ENCODE peak calls at places on chromosomes 12 and 14, in six cellular contexts. One of them, this sample, is unnamed.

GRCh38 chr12:120231316-120232011 is 30.6 kb upstream of the RPLP0 start:
- DNase-seq in choroid plexus epithelial cell: peak
- DNase-seq in psoas muscle: peak
- DNase-seq in heart left ventricle: peak
- DNase-seq in lower leg skin: no peak
- DNase-seq in neural progenitor cell: no peak
- DNase-seq in this sample: peak

GRCh38 chr14:34250959-34251358 is 211.1 kb downstream of the SPTSSA start:
- DNase-seq in choroid plexus epithelial cell: no peak
- DNase-seq in psoas muscle: no peak
- DNase-seq in heart left ventricle: peak
- DNase-seq in lower leg skin: no peak
- DNase-seq in neural progenitor cell: no peak
- DNase-seq in this sample: no peak

GRCh38 chr14:22533057-22533704 is 55.8 kb downstream of the DAD1 start:
- DNase-seq in choroid plexus epithelial cell: no peak
- DNase-seq in psoas muscle: no peak
- DNase-seq in heart left ventricle: no peak
- DNase-seq in lower leg skin: no peak
- DNase-seq in neural progenitor cell: no peak
- DNase-seq in this sample: no peak

GRCh38 chr14:25042362-25043299 is 7.3 kb downstream of the STXBP6 start:
- DNase-seq in choroid plexus epithelial cell: peak
- DNase-seq in psoas muscle: no peak
- DNase-seq in heart left ventricle: peak
- DNase-seq in lower leg skin: no peak
- DNase-seq in neural progenitor cell: peak
- DNase-seq in this sample: no peak

GRCh38 chr12:47527816-47528215 is 178.0 kb downstream of the RPAP3 start:
- DNase-seq in choroid plexus epithelial cell: peak
- DNase-seq in psoas muscle: no peak
- DNase-seq in heart left ventricle: no peak
- DNase-seq in lower leg skin: no peak
- DNase-seq in neural progenitor cell: no peak
- DNase-seq in this sample: peak

GRCh38 chr14:50020799-50021198 is 95.6 kb downstream of the VCPKMT start:
- DNase-seq in choroid plexus epithelial cell: peak
- DNase-seq in psoas muscle: no peak
- DNase-seq in heart left ventricle: no peak
- DNase-seq in lower leg skin: no peak
- DNase-seq in neural progenitor cell: no peak
- DNase-seq in this sample: no peak

GRCh38 chr12:76085159-76085868 is 829 bp upstream of the NAP1L1 start:
- DNase-seq in choroid plexus epithelial cell: peak
- DNase-seq in psoas muscle: no peak
- DNase-seq in heart left ventricle: no peak
- DNase-seq in lower leg skin: no peak
- DNase-seq in neural progenitor cell: no peak
- DNase-seq in this sample: peak

GRCh38 chr14:23483216-23483854 is 13.8 kb downstream of the NGDN start:
- DNase-seq in choroid plexus epithelial cell: peak
- DNase-seq in psoas muscle: no peak
- DNase-seq in heart left ventricle: no peak
- DNase-seq in lower leg skin: no peak
- DNase-seq in neural progenitor cell: peak
- DNase-seq in this sample: peak

GRCh38 chr12:18275974-18276373 is 14.7 kb downstream of the PIK3C2G start:
- DNase-seq in choroid plexus epithelial cell: peak
- DNase-seq in psoas muscle: no peak
- DNase-seq in heart left ventricle: no peak
- DNase-seq in lower leg skin: no peak
- DNase-seq in neural progenitor cell: no peak
- DNase-seq in this sample: peak

GRCh38 chr12:124709722-124710656 is 142.6 kb upstream of the NCOR2 start:
- DNase-seq in choroid plexus epithelial cell: peak
- DNase-seq in psoas muscle: no peak
- DNase-seq in heart left ventricle: peak
- DNase-seq in lower leg skin: no peak
- DNase-seq in neural progenitor cell: no peak
- DNase-seq in this sample: no peak

GRCh38 chr12:100566887-100567637 is 6.4 kb upstream of the GAS2L3 start:
- DNase-seq in choroid plexus epithelial cell: peak
- DNase-seq in psoas muscle: no peak
- DNase-seq in heart left ventricle: peak
- DNase-seq in lower leg skin: peak
- DNase-seq in neural progenitor cell: no peak
- DNase-seq in this sample: peak

GRCh38 chr12:43099691-43100163 is 452.3 kb downstream of the ADAMTS20 start:
- DNase-seq in choroid plexus epithelial cell: peak
- DNase-seq in psoas muscle: no peak
- DNase-seq in heart left ventricle: no peak
- DNase-seq in lower leg skin: no peak
- DNase-seq in neural progenitor cell: no peak
- DNase-seq in this sample: no peak

DNA sequence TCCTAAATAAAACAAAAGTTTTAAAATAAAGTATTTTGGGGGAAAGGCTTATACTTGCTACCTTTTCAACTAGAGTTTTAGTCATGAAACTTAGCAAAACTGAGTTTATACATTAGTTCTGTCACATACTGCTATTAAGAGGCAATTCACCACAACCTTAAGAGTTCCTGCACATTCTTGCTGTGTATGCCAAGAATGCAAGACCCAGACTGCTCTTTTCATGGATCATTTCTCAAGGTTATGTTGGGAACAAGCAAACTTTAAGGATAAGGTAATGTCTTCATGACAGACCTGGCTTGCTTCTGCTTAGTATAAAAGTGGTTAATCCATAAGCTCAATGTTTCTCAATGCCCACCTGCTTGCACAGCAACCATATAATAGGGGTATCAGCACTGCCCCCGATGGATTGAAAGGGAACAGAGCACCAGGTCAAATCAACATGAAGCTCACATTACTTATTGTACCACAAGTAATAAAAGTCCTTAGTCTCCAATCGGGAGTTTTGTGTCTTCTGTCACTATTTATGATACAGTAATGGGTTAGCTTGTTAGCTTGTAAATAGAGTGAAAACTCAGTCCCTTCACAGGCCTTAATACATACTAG is 67.6 kb downstream of the KIF21A start:
- DNase-seq in choroid plexus epithelial cell: no peak
- DNase-seq in psoas muscle: no peak
- DNase-seq in heart left ventricle: no peak
- DNase-seq in lower leg skin: no peak
- DNase-seq in neural progenitor cell: peak
- DNase-seq in this sample: no peak
- TF ChIP-seq CTCF in choroid plexus epithelial cell: no peak
- TF ChIP-seq CTCF in psoas muscle: no peak
- TF ChIP-seq CTCF in heart left ventricle: no peak
- TF ChIP-seq CTCF in lower leg skin: no peak
- TF ChIP-seq CTCF in neural progenitor cell: peak
- TF ChIP-seq CTCF in this sample: no peak

GRCh38 chr12:45246202-45246601 is 30.3 kb downstream of the ANO6 start:
- DNase-seq in choroid plexus epithelial cell: peak
- DNase-seq in psoas muscle: no peak
- DNase-seq in heart left ventricle: no peak
- DNase-seq in lower leg skin: no peak
- DNase-seq in neural progenitor cell: no peak
- DNase-seq in this sample: no peak
- H3K4me3 ChIP-seq in choroid plexus epithelial cell: no peak
- H3K4me3 ChIP-seq in psoas muscle: no peak
- H3K4me3 ChIP-seq in heart left ventricle: no peak
- H3K4me3 ChIP-seq in lower leg skin: no peak
- H3K4me3 ChIP-seq in neural progenitor cell: no peak
- H3K4me3 ChIP-seq in this sample: no peak

GRCh38 chr12:123237646-123238329 is 4.6 kb downstream of the MTRFR start:
- DNase-seq in choroid plexus epithelial cell: peak
- DNase-seq in psoas muscle: peak
- DNase-seq in heart left ventricle: peak
- DNase-seq in lower leg skin: peak
- DNase-seq in neural progenitor cell: peak
- DNase-seq in this sample: peak

GRCh38 chr12:123242083-123242904 is 9.1 kb downstream of the MTRFR start:
- DNase-seq in choroid plexus epithelial cell: peak
- DNase-seq in psoas muscle: no peak
- DNase-seq in heart left ventricle: no peak
- DNase-seq in lower leg skin: no peak
- DNase-seq in neural progenitor cell: no peak
- DNase-seq in this sample: no peak

GRCh38 chr12:123243851-123244250 is 10.6 kb downstream of the MTRFR start:
- DNase-seq in choroid plexus epithelial cell: no peak
- DNase-seq in psoas muscle: no peak
- DNase-seq in heart left ventricle: no peak
- DNase-seq in lower leg skin: no peak
- DNase-seq in neural progenitor cell: no peak
- DNase-seq in this sample: no peak

GRCh38 chr12:123238330-123238682 is 5.1 kb downstream of the MTRFR start:
- DNase-seq in choroid plexus epithelial cell: no peak
- DNase-seq in psoas muscle: no peak
- DNase-seq in heart left ventricle: no peak
- DNase-seq in lower leg skin: no peak
- DNase-seq in neural progenitor cell: no peak
- DNase-seq in this sample: no peak

GRCh38 chr12:123238961-123239360 is 5.7 kb downstream of the MTRFR start:
- DNase-seq in choroid plexus epithelial cell: no peak
- DNase-seq in psoas muscle: no peak
- DNase-seq in heart left ventricle: no peak
- DNase-seq in lower leg skin: no peak
- DNase-seq in neural progenitor cell: no peak
- DNase-seq in this sample: peak
- TF ChIP-seq CTCF in choroid plexus epithelial cell: no peak
- TF ChIP-seq CTCF in psoas muscle: no peak
- TF ChIP-seq CTCF in heart left ventricle: no peak
- TF ChIP-seq CTCF in lower leg skin: no peak
- TF ChIP-seq CTCF in neural progenitor cell: no peak
- TF ChIP-seq CTCF in this sample: no peak

DNA sequence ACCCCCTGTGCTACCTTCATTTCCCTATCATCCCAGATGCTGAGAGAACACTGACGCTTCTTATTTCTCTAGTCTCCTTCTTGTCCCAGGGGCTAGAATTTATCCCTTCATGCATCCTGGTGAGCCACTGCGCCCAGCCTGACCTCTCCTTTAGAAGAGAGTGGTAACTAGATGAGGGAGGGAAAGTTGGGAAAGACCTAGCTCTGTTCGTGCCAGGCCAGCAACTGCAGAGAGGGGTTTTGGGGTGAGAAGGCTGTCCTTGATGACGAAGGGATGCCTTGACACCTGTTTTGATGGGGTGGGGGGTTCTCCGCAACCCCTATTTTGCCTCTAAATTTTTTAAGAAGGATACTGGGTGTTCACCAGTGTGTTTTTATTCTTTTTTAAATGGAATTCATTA is 6.9 kb upstream of the MMP19 start:
- DNase-seq in choroid plexus epithelial cell: no peak
- DNase-seq in psoas muscle: no peak
- DNase-seq in heart left ventricle: no peak
- DNase-seq in lower leg skin: no peak
- DNase-seq in neural progenitor cell: no peak
- DNase-seq in this sample: no peak
- H3K4me3 ChIP-seq in choroid plexus epithelial cell: no peak
- H3K4me3 ChIP-seq in psoas muscle: no peak
- H3K4me3 ChIP-seq in heart left ventricle: no peak
- H3K4me3 ChIP-seq in lower leg skin: no peak
- H3K4me3 ChIP-seq in neural progenitor cell: no peak
- H3K4me3 ChIP-seq in this sample: no peak

GRCh38 chr14:38256358-38256840 is 506 bp upstream of the CLEC14A start:
- DNase-seq in choroid plexus epithelial cell: peak
- DNase-seq in psoas muscle: no peak
- DNase-seq in heart left ventricle: peak
- DNase-seq in lower leg skin: peak
- DNase-seq in neural progenitor cell: peak
- DNase-seq in this sample: no peak
- TF ChIP-seq CTCF in choroid plexus epithelial cell: peak
- TF ChIP-seq CTCF in psoas muscle: peak
- TF ChIP-seq CTCF in heart left ventricle: peak
- TF ChIP-seq CTCF in lower leg skin: no peak
- TF ChIP-seq CTCF in neural progenitor cell: peak
- TF ChIP-seq CTCF in this sample: no peak

DNA sequence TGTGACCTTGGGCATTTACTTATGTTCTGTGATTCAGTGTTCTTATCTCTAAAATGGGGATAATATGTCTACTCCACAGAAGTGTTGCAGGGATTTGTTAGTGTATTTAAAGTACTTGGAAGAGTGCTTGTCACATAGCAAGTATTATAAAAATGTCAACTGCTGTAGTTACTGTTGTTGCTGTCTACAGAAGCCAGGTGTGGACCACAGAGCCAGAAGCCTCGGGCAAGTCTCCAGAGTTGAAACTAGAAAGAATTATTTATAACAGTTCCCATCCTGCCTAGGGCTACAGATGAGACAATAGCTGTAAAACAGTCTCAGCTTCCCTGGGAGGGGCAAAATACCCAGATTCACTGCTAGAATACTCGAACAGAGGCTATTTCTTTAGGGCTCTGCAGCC is 55.4 kb upstream of the FUT8 start:
- DNase-seq in choroid plexus epithelial cell: no peak
- DNase-seq in psoas muscle: no peak
- DNase-seq in heart left ventricle: peak
- DNase-seq in lower leg skin: no peak
- DNase-seq in neural progenitor cell: no peak
- DNase-seq in this sample: peak
- H3K4me3 ChIP-seq in choroid plexus epithelial cell: no peak
- H3K4me3 ChIP-seq in psoas muscle: no peak
- H3K4me3 ChIP-seq in heart left ventricle: no peak
- H3K4me3 ChIP-seq in lower leg skin: no peak
- H3K4me3 ChIP-seq in neural progenitor cell: no peak
- H3K4me3 ChIP-seq in this sample: no peak